ENCODE peak calls at places on chromosomes 1 and 21, in six cellular contexts. One of them, this sample, is unnamed.
A peak's percentile ranks its signal among the peaks of the same experiment; 100 is the strongest.

GRCh38 chr1:18107671-18108312 is at the start of gene IGSF21:
- DNase-seq in AG09309: no peak
- DNase-seq in AG04449: no peak
- DNase-seq in sigmoid colon: no peak
- DNase-seq in B cell: no peak
- DNase-seq in keratinocyte: no peak
- DNase-seq in this sample: peak; percentile 48

GRCh38 chr1:27341525-27342252 is at the start of gene SYTL1:
- DNase-seq in AG09309: no peak
- DNase-seq in AG04449: no peak
- DNase-seq in sigmoid colon: no peak
- DNase-seq in B cell: peak; percentile 88
- DNase-seq in keratinocyte: no peak
- DNase-seq in this sample: peak; percentile 48

GRCh38 chr1:115507916-115508315 is 133.9 kb upstream of the VANGL1 start:
- DNase-seq in AG09309: no peak
- DNase-seq in AG04449: no peak
- DNase-seq in sigmoid colon: no peak
- DNase-seq in B cell: no peak
- DNase-seq in keratinocyte: no peak
- DNase-seq in this sample: no peak

GRCh38 chr1:160258177-160258798 is 4.1 kb downstream of the DCAF8 start:
- DNase-seq in AG09309: no peak
- DNase-seq in AG04449: no peak
- DNase-seq in sigmoid colon: no peak
- DNase-seq in B cell: no peak
- DNase-seq in keratinocyte: no peak
- DNase-seq in this sample: no peak

GRCh38 chr1:111222308-111223125 is 5.0 kb upstream of the CHI3L2 start:
- DNase-seq in AG09309: no peak
- DNase-seq in AG04449: no peak
- DNase-seq in sigmoid colon: peak; percentile 83
- DNase-seq in B cell: peak; percentile 72
- DNase-seq in keratinocyte: no peak
- DNase-seq in this sample: peak; percentile 85

GRCh38 chr21:14591277-14591876 is 45.3 kb upstream of the SAMSN1 start:
- DNase-seq in AG09309: no peak
- DNase-seq in AG04449: no peak
- DNase-seq in sigmoid colon: no peak
- DNase-seq in B cell: no peak
- DNase-seq in keratinocyte: no peak
- DNase-seq in this sample: no peak

GRCh38 chr1:113747376-113747775 is 11.9 kb downstream of the PHTF1 start:
- DNase-seq in AG09309: no peak
- DNase-seq in AG04449: no peak
- DNase-seq in sigmoid colon: no peak
- DNase-seq in B cell: no peak
- DNase-seq in keratinocyte: no peak
- DNase-seq in this sample: no peak

GRCh38 chr1:47710075-47711071 is 272.5 kb downstream of the FOXD2 start:
- DNase-seq in AG09309: no peak
- DNase-seq in AG04449: no peak
- DNase-seq in sigmoid colon: peak; percentile 84
- DNase-seq in B cell: peak; percentile 92
- DNase-seq in keratinocyte: no peak
- DNase-seq in this sample: peak; percentile 94

GRCh38 chr1:24968941-24969585 is 39.0 kb upstream of the RUNX3 start:
- DNase-seq in AG09309: no peak
- DNase-seq in AG04449: no peak
- DNase-seq in sigmoid colon: no peak
- DNase-seq in B cell: no peak
- DNase-seq in keratinocyte: no peak
- DNase-seq in this sample: no peak

DNA sequence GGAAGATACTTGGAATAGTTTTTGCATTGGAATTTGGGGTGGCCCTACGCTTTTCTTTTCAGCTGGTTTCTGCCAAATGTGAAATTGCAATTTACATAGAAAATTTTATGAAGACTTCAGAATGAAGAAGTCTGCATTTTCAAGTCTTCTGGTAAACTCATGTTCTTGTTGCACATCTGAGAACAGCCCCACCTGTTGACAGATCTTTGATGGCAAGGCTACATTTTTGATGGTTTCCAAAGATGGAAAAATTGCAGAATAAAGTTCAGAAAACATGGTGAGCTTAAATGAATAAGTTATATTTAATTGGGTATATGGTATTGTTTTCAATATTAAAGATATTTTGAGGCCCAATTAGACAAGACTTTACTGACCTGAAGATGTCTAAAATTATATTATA is 25.4 kb downstream of the OLFM3 start:
- DNase-seq in AG09309: no peak
- DNase-seq in AG04449: no peak
- DNase-seq in sigmoid colon: no peak
- DNase-seq in B cell: no peak
- DNase-seq in keratinocyte: no peak
- DNase-seq in this sample: no peak
- TF ChIP-seq CTCF in AG09309: no peak
- TF ChIP-seq CTCF in AG04449: no peak
- TF ChIP-seq CTCF in sigmoid colon: no peak
- TF ChIP-seq CTCF in B cell: no peak
- TF ChIP-seq CTCF in keratinocyte: peak; percentile 10
- TF ChIP-seq CTCF in this sample: no peak

GRCh38 chr1:63359561-63359960 is 7.9 kb upstream of the ALG6 start:
- DNase-seq in AG09309: no peak
- DNase-seq in AG04449: no peak
- DNase-seq in sigmoid colon: no peak
- DNase-seq in B cell: no peak
- DNase-seq in keratinocyte: no peak
- DNase-seq in this sample: no peak

GRCh38 chr1:63363014-63363413 is 4.4 kb upstream of the ALG6 start:
- DNase-seq in AG09309: no peak
- DNase-seq in AG04449: no peak
- DNase-seq in sigmoid colon: no peak
- DNase-seq in B cell: no peak
- DNase-seq in keratinocyte: no peak
- DNase-seq in this sample: no peak

GRCh38 chr1:63362073-63362472 is 5.4 kb upstream of the ALG6 start:
- DNase-seq in AG09309: no peak
- DNase-seq in AG04449: no peak
- DNase-seq in sigmoid colon: no peak
- DNase-seq in B cell: no peak
- DNase-seq in keratinocyte: no peak
- DNase-seq in this sample: no peak

GRCh38 chr1:63366915-63367217 is 561 bp upstream of the ALG6 start:
- DNase-seq in AG09309: no peak
- DNase-seq in AG04449: no peak
- DNase-seq in sigmoid colon: no peak
- DNase-seq in B cell: no peak
- DNase-seq in keratinocyte: no peak
- DNase-seq in this sample: no peak

GRCh38 chr1:63362578-63362977 is 4.8 kb upstream of the ALG6 start:
- DNase-seq in AG09309: no peak
- DNase-seq in AG04449: no peak
- DNase-seq in sigmoid colon: no peak
- DNase-seq in B cell: no peak
- DNase-seq in keratinocyte: no peak
- DNase-seq in this sample: no peak
- TF ChIP-seq CTCF in AG09309: no peak
- TF ChIP-seq CTCF in AG04449: no peak
- TF ChIP-seq CTCF in sigmoid colon: no peak
- TF ChIP-seq CTCF in B cell: no peak
- TF ChIP-seq CTCF in keratinocyte: peak; percentile 8
- TF ChIP-seq CTCF in this sample: no peak

GRCh38 chr1:20191266-20191665 is 4.9 kb upstream of the PLA2G2C start:
- DNase-seq in AG09309: no peak
- DNase-seq in AG04449: no peak
- DNase-seq in sigmoid colon: no peak
- DNase-seq in B cell: no peak
- DNase-seq in keratinocyte: no peak
- DNase-seq in this sample: no peak

GRCh38 chr1:20192364-20192763 is 6.0 kb upstream of the PLA2G2C start:
- DNase-seq in AG09309: no peak
- DNase-seq in AG04449: no peak
- DNase-seq in sigmoid colon: no peak
- DNase-seq in B cell: no peak
- DNase-seq in keratinocyte: no peak
- DNase-seq in this sample: no peak

GRCh38 chr1:20189664-20190063 is 3.3 kb upstream of the PLA2G2C start:
- DNase-seq in AG09309: no peak
- DNase-seq in AG04449: no peak
- DNase-seq in sigmoid colon: no peak
- DNase-seq in B cell: no peak
- DNase-seq in keratinocyte: no peak
- DNase-seq in this sample: no peak

GRCh38 chr1:20190256-20190655 is 3.9 kb upstream of the PLA2G2C start:
- DNase-seq in AG09309: no peak
- DNase-seq in AG04449: no peak
- DNase-seq in sigmoid colon: no peak
- DNase-seq in B cell: no peak
- DNase-seq in keratinocyte: no peak
- DNase-seq in this sample: no peak

GRCh38 chr1:20190761-20191160 is 4.4 kb upstream of the PLA2G2C start:
- DNase-seq in AG09309: no peak
- DNase-seq in AG04449: no peak
- DNase-seq in sigmoid colon: no peak
- DNase-seq in B cell: no peak
- DNase-seq in keratinocyte: no peak
- DNase-seq in this sample: no peak
- TF ChIP-seq CTCF in AG09309: no peak
- TF ChIP-seq CTCF in AG04449: no peak
- TF ChIP-seq CTCF in sigmoid colon: no peak
- TF ChIP-seq CTCF in B cell: no peak
- TF ChIP-seq CTCF in keratinocyte: no peak
- TF ChIP-seq CTCF in this sample: no peak

GRCh38 chr1:222557574-222557973 is 9.7 kb upstream of the HHIPL2 start:
- DNase-seq in AG09309: no peak
- DNase-seq in AG04449: no peak
- DNase-seq in sigmoid colon: no peak
- DNase-seq in B cell: no peak
- DNase-seq in keratinocyte: no peak
- DNase-seq in this sample: no peak

GRCh38 chr1:222555992-222556615 is 8.2 kb upstream of the HHIPL2 start:
- DNase-seq in AG09309: no peak
- DNase-seq in AG04449: no peak
- DNase-seq in sigmoid colon: no peak
- DNase-seq in B cell: no peak
- DNase-seq in keratinocyte: no peak
- DNase-seq in this sample: no peak

GRCh38 chr1:222557148-222557547 is 9.2 kb upstream of the HHIPL2 start:
- DNase-seq in AG09309: no peak
- DNase-seq in AG04449: no peak
- DNase-seq in sigmoid colon: no peak
- DNase-seq in B cell: no peak
- DNase-seq in keratinocyte: no peak
- DNase-seq in this sample: no peak

DNA sequence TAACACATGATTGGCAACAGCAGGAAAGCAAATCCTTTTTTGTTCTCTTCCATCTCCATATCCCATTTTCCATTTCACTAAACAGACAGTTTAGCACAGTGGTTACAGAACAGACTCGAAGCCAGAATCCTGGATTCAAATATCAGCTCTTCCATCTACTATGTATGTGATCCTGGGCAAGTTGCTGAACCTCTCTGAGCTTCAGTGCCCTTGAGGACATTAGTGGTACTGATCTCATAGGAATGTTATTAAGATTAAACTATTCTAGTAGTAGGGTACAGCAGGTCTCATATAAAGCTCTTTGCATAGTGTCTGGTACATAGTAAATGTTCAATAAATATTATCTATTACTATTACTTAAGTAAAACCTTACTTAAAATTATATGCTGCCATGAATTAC is 13.8 kb upstream of the HHIPL2 start:
- DNase-seq in AG09309: no peak
- DNase-seq in AG04449: no peak
- DNase-seq in sigmoid colon: no peak
- DNase-seq in B cell: no peak
- DNase-seq in keratinocyte: no peak
- DNase-seq in this sample: no peak
- TF ChIP-seq CTCF in AG09309: no peak
- TF ChIP-seq CTCF in AG04449: no peak
- TF ChIP-seq CTCF in sigmoid colon: no peak
- TF ChIP-seq CTCF in B cell: no peak
- TF ChIP-seq CTCF in keratinocyte: no peak
- TF ChIP-seq CTCF in this sample: no peak

GRCh38 chr1:39268906-39269305 is 64.4 kb downstream of the MACF1 start:
- DNase-seq in AG09309: no peak
- DNase-seq in AG04449: no peak
- DNase-seq in sigmoid colon: no peak
- DNase-seq in B cell: no peak
- DNase-seq in keratinocyte: no peak
- DNase-seq in this sample: peak; percentile 22

GRCh38 chr1:39266792-39267191 is 62.3 kb downstream of the MACF1 start:
- DNase-seq in AG09309: no peak
- DNase-seq in AG04449: no peak
- DNase-seq in sigmoid colon: no peak
- DNase-seq in B cell: no peak
- DNase-seq in keratinocyte: no peak
- DNase-seq in this sample: no peak

GRCh38 chr1:39268112-39268581 is 63.7 kb downstream of the MACF1 start:
- DNase-seq in AG09309: peak; percentile 67
- DNase-seq in AG04449: peak; percentile 44
- DNase-seq in sigmoid colon: peak; percentile 85
- DNase-seq in B cell: no peak
- DNase-seq in keratinocyte: no peak
- DNase-seq in this sample: peak; percentile 18

GRCh38 chr1:39269349-39269748 is 64.9 kb downstream of the MACF1 start:
- DNase-seq in AG09309: no peak
- DNase-seq in AG04449: no peak
- DNase-seq in sigmoid colon: no peak
- DNase-seq in B cell: no peak
- DNase-seq in keratinocyte: no peak
- DNase-seq in this sample: no peak

DNA sequence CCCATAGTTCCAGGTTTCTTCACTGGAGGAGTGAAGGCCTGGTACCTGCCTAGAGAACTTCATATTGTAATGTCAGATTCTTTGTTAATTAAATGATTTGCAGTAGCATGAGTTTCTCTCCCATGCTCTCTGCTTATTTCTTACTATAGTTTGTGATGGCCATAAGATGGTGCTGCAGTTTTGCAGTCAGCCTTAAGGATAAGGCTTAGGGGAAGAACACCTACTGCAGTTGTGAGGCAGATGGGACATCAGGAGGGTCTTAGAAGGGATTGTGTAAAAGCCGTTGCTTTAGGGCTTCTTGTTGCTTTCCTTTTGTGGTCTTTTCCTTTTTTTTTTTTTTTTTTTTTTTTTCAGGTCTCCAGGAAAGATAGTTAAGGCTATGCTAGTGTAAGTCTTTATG is 61.8 kb downstream of the MACF1 start:
- DNase-seq in AG09309: no peak
- DNase-seq in AG04449: no peak
- DNase-seq in sigmoid colon: no peak
- DNase-seq in B cell: no peak
- DNase-seq in keratinocyte: no peak
- DNase-seq in this sample: no peak
- TF ChIP-seq CTCF in AG09309: no peak
- TF ChIP-seq CTCF in AG04449: no peak
- TF ChIP-seq CTCF in sigmoid colon: peak; percentile 53
- TF ChIP-seq CTCF in B cell: no peak
- TF ChIP-seq CTCF in keratinocyte: no peak
- TF ChIP-seq CTCF in this sample: no peak